ENCODE peak calls at places on chromosomes 4 and X, in five cellular contexts. One of them, this sample, is unnamed.

GRCh38 chrX:56308726-56309125 is 76.6 kb downstream of the KLF8 start:
- DNase-seq in colonic mucosa: no peak
- DNase-seq in psoas muscle: no peak
- DNase-seq in bronchial epithelial cell: no peak
- DNase-seq in cardiac muscle cell: no peak
- DNase-seq in this sample: no peak

GRCh38 chrX:144683247-144683646 is 564.1 kb upstream of the SPANXN1 start:
- DNase-seq in bronchial epithelial cell: no peak
- DNase-seq in psoas muscle: no peak
- DNase-seq in cardiac muscle cell: no peak
- DNase-seq in colonic mucosa: no peak
- DNase-seq in this sample: no peak

GRCh38 chr4:794911-795725 is 30.8 kb downstream of the CPLX1 start:
- DNase-seq in bronchial epithelial cell: no peak
- DNase-seq in colonic mucosa: no peak
- DNase-seq in cardiac muscle cell: no peak
- DNase-seq in psoas muscle: no peak
- DNase-seq in this sample: no peak

GRCh38 chr4:30718889-30719252 is 1.3 kb upstream of the PCDH7 start:
- DNase-seq in colonic mucosa: no peak
- DNase-seq in cardiac muscle cell: peak; percentile 43
- DNase-seq in psoas muscle: no peak
- DNase-seq in bronchial epithelial cell: peak; percentile 40
- DNase-seq in this sample: no peak

GRCh38 chr4:184596617-184597185 is 52.5 kb downstream of the CASP3 start:
- DNase-seq in colonic mucosa: no peak
- DNase-seq in psoas muscle: no peak
- DNase-seq in bronchial epithelial cell: no peak
- DNase-seq in cardiac muscle cell: peak; percentile 3
- DNase-seq in this sample: no peak

GRCh38 chrX:53224860-53225797 is at the start of gene KDM5C:
- DNase-seq in psoas muscle: peak; percentile 97
- DNase-seq in cardiac muscle cell: peak; percentile 97
- DNase-seq in bronchial epithelial cell: peak; percentile 69
- DNase-seq in colonic mucosa: peak; percentile 96
- DNase-seq in this sample: peak; percentile 67

GRCh38 chr4:169621754-169622481 is 1.5 kb downstream of the CLCN3 start:
- DNase-seq in colonic mucosa: no peak
- DNase-seq in psoas muscle: no peak
- DNase-seq in bronchial epithelial cell: peak; percentile 81
- DNase-seq in cardiac muscle cell: no peak
- DNase-seq in this sample: peak; percentile 77

GRCh38 chr4:1098311-1098925 is 14.9 kb downstream of the RNF212 start:
- DNase-seq in cardiac muscle cell: no peak
- DNase-seq in bronchial epithelial cell: no peak
- DNase-seq in psoas muscle: no peak
- DNase-seq in colonic mucosa: peak; percentile 11
- DNase-seq in this sample: no peak

GRCh38 chr4:26183017-26183416 is 137.8 kb upstream of the RBPJ start:
- DNase-seq in psoas muscle: no peak
- DNase-seq in cardiac muscle cell: no peak
- DNase-seq in bronchial epithelial cell: peak; percentile 72
- DNase-seq in colonic mucosa: no peak
- DNase-seq in this sample: no peak

GRCh38 chr4:139576219-139576618 is 20.2 kb upstream of the SETD7 start:
- DNase-seq in bronchial epithelial cell: no peak
- DNase-seq in colonic mucosa: no peak
- DNase-seq in cardiac muscle cell: peak; percentile 68
- DNase-seq in psoas muscle: no peak
- DNase-seq in this sample: no peak

GRCh38 chrX:1657367-1658082 is 42.7 kb downstream of the ASMT start:
- DNase-seq in bronchial epithelial cell: peak; percentile 41
- DNase-seq in colonic mucosa: peak; percentile 20
- DNase-seq in psoas muscle: no peak
- DNase-seq in cardiac muscle cell: peak; percentile 2
- DNase-seq in this sample: no peak

GRCh38 chr4:130486186-130486585 is 1390.2 kb downstream of the C4orf33 start:
- DNase-seq in psoas muscle: no peak
- DNase-seq in bronchial epithelial cell: no peak
- DNase-seq in colonic mucosa: no peak
- DNase-seq in cardiac muscle cell: peak; percentile 4
- DNase-seq in this sample: no peak

GRCh38 chr4:2354760-2355159 is 63.7 kb downstream of the ZFYVE28 start:
- DNase-seq in cardiac muscle cell: no peak
- DNase-seq in bronchial epithelial cell: no peak
- DNase-seq in colonic mucosa: no peak
- DNase-seq in psoas muscle: no peak
- DNase-seq in this sample: no peak

GRCh38 chrX:318068-318738 is 393 bp downstream of the GTPBP6 start:
- DNase-seq in psoas muscle: peak; percentile 99
- DNase-seq in colonic mucosa: peak; percentile 97
- DNase-seq in bronchial epithelial cell: peak; percentile 97
- DNase-seq in cardiac muscle cell: peak; percentile 100
- DNase-seq in this sample: peak; percentile 93

GRCh38 chrX:148156986-148157385 is 175.8 kb downstream of the FMR1NB start:
- DNase-seq in cardiac muscle cell: no peak
- DNase-seq in psoas muscle: no peak
- DNase-seq in colonic mucosa: no peak
- DNase-seq in bronchial epithelial cell: no peak
- DNase-seq in this sample: no peak

GRCh38 chr4:55358668-55359067 is 12.6 kb downstream of the SRD5A3 start:
- DNase-seq in psoas muscle: no peak
- DNase-seq in cardiac muscle cell: no peak
- DNase-seq in colonic mucosa: no peak
- DNase-seq in bronchial epithelial cell: peak; percentile 95
- DNase-seq in this sample: no peak

GRCh38 chr4:12123709-12124108 is 695.0 kb upstream of the HS3ST1 start:
- DNase-seq in bronchial epithelial cell: no peak
- DNase-seq in psoas muscle: no peak
- DNase-seq in colonic mucosa: no peak
- DNase-seq in cardiac muscle cell: no peak
- DNase-seq in this sample: no peak
- TF ChIP-seq CTCF in bronchial epithelial cell: no peak
- TF ChIP-seq CTCF in psoas muscle: no peak
- TF ChIP-seq CTCF in colonic mucosa: no peak
- TF ChIP-seq CTCF in cardiac muscle cell: no peak
- TF ChIP-seq CTCF in this sample: no peak

GRCh38 chr4:8274772-8275241 is 5.3 kb downstream of the HTRA3 start:
- DNase-seq in psoas muscle: peak; percentile 95
- DNase-seq in colonic mucosa: peak; percentile 65
- DNase-seq in bronchial epithelial cell: no peak
- DNase-seq in cardiac muscle cell: peak; percentile 67
- DNase-seq in this sample: peak; percentile 95
- TF ChIP-seq CTCF in psoas muscle: peak; percentile 41
- TF ChIP-seq CTCF in colonic mucosa: no peak
- TF ChIP-seq CTCF in bronchial epithelial cell: no peak
- TF ChIP-seq CTCF in cardiac muscle cell: peak; percentile 53
- TF ChIP-seq CTCF in this sample: peak; percentile 61

GRCh38 chrX:120446503-120446902 is 22.6 kb downstream of the LAMP2 start:
- DNase-seq in cardiac muscle cell: no peak
- DNase-seq in bronchial epithelial cell: peak; percentile 13
- DNase-seq in colonic mucosa: no peak
- DNase-seq in psoas muscle: no peak
- DNase-seq in this sample: no peak

GRCh38 chrX:120453985-120454384 is 15.1 kb downstream of the LAMP2 start:
- DNase-seq in colonic mucosa: no peak
- DNase-seq in bronchial epithelial cell: peak; percentile 56
- DNase-seq in cardiac muscle cell: no peak
- DNase-seq in psoas muscle: no peak
- DNase-seq in this sample: no peak

GRCh38 chrX:120452131-120452530 is 17.0 kb downstream of the LAMP2 start:
- DNase-seq in psoas muscle: no peak
- DNase-seq in colonic mucosa: no peak
- DNase-seq in cardiac muscle cell: peak; percentile 58
- DNase-seq in bronchial epithelial cell: no peak
- DNase-seq in this sample: no peak

DNA sequence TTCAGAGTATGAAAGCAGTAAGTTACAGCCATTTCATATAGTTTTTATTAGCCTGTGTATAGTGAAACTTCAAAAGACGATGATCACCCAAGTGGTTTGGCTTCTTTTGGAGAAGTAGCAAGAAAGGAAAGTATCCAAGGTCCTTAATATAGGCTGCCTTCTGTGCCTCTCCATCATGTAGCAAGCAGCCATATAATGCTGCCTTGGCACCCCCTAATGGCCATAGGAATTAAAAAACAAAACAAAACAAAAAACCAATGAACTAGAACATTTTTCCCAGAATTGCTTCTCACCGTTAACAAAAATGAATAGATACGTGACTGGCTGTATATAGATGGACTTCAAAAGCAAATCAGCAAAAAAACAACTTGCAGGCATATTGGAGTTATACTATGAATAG is 18.9 kb downstream of the LAMP2 start:
- DNase-seq in bronchial epithelial cell: no peak
- DNase-seq in psoas muscle: no peak
- DNase-seq in colonic mucosa: no peak
- DNase-seq in cardiac muscle cell: peak; percentile 6
- DNase-seq in this sample: no peak
- TF ChIP-seq CTCF in bronchial epithelial cell: no peak
- TF ChIP-seq CTCF in psoas muscle: no peak
- TF ChIP-seq CTCF in colonic mucosa: no peak
- TF ChIP-seq CTCF in cardiac muscle cell: peak; percentile 22
- TF ChIP-seq CTCF in this sample: peak; percentile 9

GRCh38 chr4:74447636-74448233 is 2.8 kb downstream of the AREG start:
- DNase-seq in cardiac muscle cell: no peak
- DNase-seq in colonic mucosa: no peak
- DNase-seq in bronchial epithelial cell: no peak
- DNase-seq in psoas muscle: no peak
- DNase-seq in this sample: no peak

GRCh38 chr4:74449571-74450297 is 4.8 kb downstream of the AREG start:
- DNase-seq in psoas muscle: no peak
- DNase-seq in colonic mucosa: no peak
- DNase-seq in cardiac muscle cell: no peak
- DNase-seq in bronchial epithelial cell: peak; percentile 76
- DNase-seq in this sample: no peak

GRCh38 chr4:74444891-74445642 is at the start of gene AREG:
- DNase-seq in bronchial epithelial cell: peak; percentile 74
- DNase-seq in psoas muscle: peak; percentile 75
- DNase-seq in colonic mucosa: peak; percentile 90
- DNase-seq in cardiac muscle cell: peak; percentile 75
- DNase-seq in this sample: no peak

GRCh38 chr4:74446896-74447295 is 2.0 kb downstream of the AREG start:
- DNase-seq in cardiac muscle cell: no peak
- DNase-seq in bronchial epithelial cell: no peak
- DNase-seq in psoas muscle: no peak
- DNase-seq in colonic mucosa: no peak
- DNase-seq in this sample: no peak

GRCh38 chr4:74446193-74446868 is 1.4 kb downstream of the AREG start:
- DNase-seq in cardiac muscle cell: no peak
- DNase-seq in psoas muscle: no peak
- DNase-seq in bronchial epithelial cell: peak; percentile 85
- DNase-seq in colonic mucosa: no peak
- DNase-seq in this sample: no peak
- TF ChIP-seq CTCF in cardiac muscle cell: no peak
- TF ChIP-seq CTCF in psoas muscle: no peak
- TF ChIP-seq CTCF in bronchial epithelial cell: no peak
- TF ChIP-seq CTCF in colonic mucosa: no peak
- TF ChIP-seq CTCF in this sample: no peak

GRCh38 chrX:43655151-43655676 is 885 bp upstream of the MAOA start:
- DNase-seq in psoas muscle: peak; percentile 69
- DNase-seq in bronchial epithelial cell: peak; percentile 55
- DNase-seq in colonic mucosa: peak; percentile 42
- DNase-seq in cardiac muscle cell: peak; percentile 49
- DNase-seq in this sample: no peak
- TF ChIP-seq CTCF in psoas muscle: no peak
- TF ChIP-seq CTCF in bronchial epithelial cell: no peak
- TF ChIP-seq CTCF in colonic mucosa: no peak
- TF ChIP-seq CTCF in cardiac muscle cell: no peak
- TF ChIP-seq CTCF in this sample: no peak

This sample was measured in AG04450.